ENCODE peak calls at places on chromosomes 13 and 19, in four cellular contexts. M is progenitor cell of endocrine pancreas, Y is colonic mucosa, I is heart left ventricle. X is an unnamed sample.
A peak's percentile ranks its signal among the peaks of the same experiment; 100 is the strongest.

GRCh38 chr13:107675847-107676550 is 539.3 kb downstream of the LIG4 start:
- DNase-seq in I (no peak), M (no peak), Y (no peak), X (no peak)

GRCh38 chr19:42309686-42310085 is 3.4 kb upstream of the TMEM145 start:
- DNase-seq in I (no peak), M (no peak), Y (no peak), X (no peak)

GRCh38 chr13:110126391-110126961 is 180.5 kb downstream of the COL4A1 start:
- DNase-seq in Y (no peak), I (peak; percentile 79), M (no peak), X (peak; percentile 97)

GRCh38 chr13:79662882-79663281 is 181.9 kb downstream of the NDFIP2 start:
- DNase-seq in I (no peak), Y (peak; percentile 21), M (no peak), X (no peak)

GRCh38 chr19:6211632-6212402 is 68.0 kb downstream of the MLLT1 start:
- DNase-seq in M (no peak), I (no peak), Y (no peak), X (no peak)

GRCh38 chr13:98349731-98350305 is 172.7 kb upstream of the RNF113B start:
- DNase-seq in Y (no peak), I (peak; percentile 11), M (no peak), X (no peak)

GRCh38 chr13:56335775-56336174 is 804.9 kb upstream of the PRR20A start:
- DNase-seq in M (no peak), I (no peak), Y (no peak), X (no peak)

GRCh38 chr13:77535448-77535847 is at the start of gene SCEL:
- DNase-seq in Y (no peak), I (no peak), M (no peak), X (no peak)

GRCh38 chr13:33932765-33933406 is 114.9 kb downstream of the RFC3 start:
- DNase-seq in M (no peak), Y (no peak), I (no peak), X (peak; percentile 41)

GRCh38 chr19:17329768-17330545 is 4.7 kb downstream of the ANO8 start:
- DNase-seq in I (no peak), M (no peak), Y (no peak), X (no peak)

GRCh38 chr13:26760835-26761582 is 423 bp upstream of the GPR12 start:
- DNase-seq in I (no peak), Y (no peak), M (no peak), X (no peak)

GRCh38 chr13:37226966-37227365 is 121.5 kb upstream of the CSNK1A1L start:
- DNase-seq in M (no peak), Y (no peak), I (no peak), X (peak; percentile 40)

GRCh38 chr19:33798701-33799111 is 2.0 kb downstream of the KCTD15 start:
- DNase-seq in I (no peak), Y (no peak), M (no peak), X (peak; percentile 41)

GRCh38 chr13:106649495-106649894 is 81.6 kb upstream of the ARGLU1 start:
- DNase-seq in Y (peak; percentile 78), I (no peak), M (no peak), X (peak; percentile 8)

GRCh38 chr13:93244918-93245280 is 18.3 kb downstream of the GPC6 start:
- DNase-seq in I (no peak), M (no peak), Y (no peak), X (peak; percentile 41)

GRCh38 chr13:76971215-76971614 is 20.7 kb upstream of the CLN5 start:
- DNase-seq in I (no peak), M (no peak), Y (no peak), X (no peak)

GRCh38 chr19:22814124-22814523 is 18.0 kb upstream of the ZNF723 start:
- DNase-seq in I (no peak), Y (no peak), M (no peak), X (no peak)

GRCh38 chr19:2867025-2867991 is at the start of gene ZNF556:
- DNase-seq in M (no peak), Y (no peak), I (no peak), X (no peak)

GRCh38 chr13:113741101-113741731 is 17.8 kb upstream of the TMEM255B start:
- DNase-seq in Y (no peak), I (no peak), M (no peak), X (peak; percentile 16)

GRCh38 chr19:47274891-47275865 is 493 bp downstream of the INAFM1 start:
- DNase-seq in I (no peak), M (no peak), Y (no peak), X (peak; percentile 34)

GRCh38 chr19:45771331-45771933 is 2.4 kb upstream of the SIX5 start:
- DNase-seq in Y (peak; percentile 35), M (no peak), I (no peak), X (no peak)

GRCh38 chr19:47122359-47123335 is 8.0 kb upstream of the SAE1 start:
- DNase-seq in I (no peak), M (no peak), Y (no peak), X (peak; percentile 71)

GRCh38 chr13:47803131-47803530 is 197.9 kb downstream of the SUCLA2 start:
- DNase-seq in Y (no peak), M (no peak), I (no peak), X (no peak)

GRCh38 chr19:4589579-4590410 is 30.3 kb upstream of the SEMA6B start:
- DNase-seq in M (no peak), Y (no peak), I (no peak), X (no peak)

GRCh38 chr13:75359266-75359665 is 122.7 kb downstream of the TBC1D4 start:
- DNase-seq in Y (no peak), I (no peak), M (no peak), X (peak; percentile 95)

GRCh38 chr13:50425772-50426171 is 410.5 kb downstream of the KCNRG start:
- DNase-seq in Y (no peak), M (no peak), I (no peak), X (no peak)

GRCh38 chr13:50424993-50425392 is 409.7 kb downstream of the KCNRG start:
- DNase-seq in Y (no peak), I (no peak), M (no peak), X (no peak)

GRCh38 chr13:50428183-50428877 is 413.1 kb downstream of the KCNRG start:
- DNase-seq in I (no peak), M (no peak), Y (no peak), X (no peak)

GRCh38 chr13:50422181-50423148 is 407.2 kb downstream of the KCNRG start:
- DNase-seq in Y (no peak), M (no peak), I (no peak), X (no peak)

GRCh38 chr13:50426932-50427331 is 411.7 kb downstream of the KCNRG start:
- DNase-seq in I (no peak), Y (no peak), M (no peak), X (no peak)
- TF ChIP-seq CTCF in I (no peak), Y (no peak), M (no peak), X (no peak)

DNA sequence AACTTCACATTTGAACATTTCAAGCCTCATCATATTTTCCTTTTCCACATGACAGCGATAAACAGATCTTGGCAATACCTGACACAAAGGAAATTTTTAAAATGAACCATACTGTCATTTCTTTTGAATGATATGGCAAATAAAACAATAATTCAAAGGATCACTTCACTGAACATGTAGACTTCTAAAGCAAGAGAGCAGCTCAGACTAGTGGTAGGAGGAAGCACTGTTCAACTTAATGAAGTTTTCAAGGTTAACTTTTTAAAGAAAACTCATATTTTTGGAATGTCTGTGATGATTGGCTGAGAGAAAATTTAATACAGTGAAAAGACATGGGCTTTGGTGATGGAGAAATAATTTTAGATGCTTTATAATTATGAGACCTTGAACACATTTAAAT is 198.0 kb downstream of the OXGR1 start:
- DNase-seq in M (no peak), Y (no peak), I (no peak), X (no peak)
- TF ChIP-seq CTCF in M (peak; percentile 16), Y (no peak), I (no peak), X (peak; percentile 27)

GRCh38 chr19:35154535-35155406 is at the start of gene FXYD5:
- DNase-seq in M (no peak), Y (peak; percentile 72), I (peak; percentile 76), X (peak; percentile 70)
- TF ChIP-seq CTCF in M (no peak), Y (no peak), I (no peak), X (no peak)

GRCh38 chr19:1648926-1649541 is 3.4 kb downstream of the TCF3 start:
- DNase-seq in M (no peak), I (no peak), Y (no peak), X (no peak)
- TF ChIP-seq CTCF in M (no peak), I (no peak), Y (no peak), X (no peak)

GRCh38 chr19:51777570-51778460 is 16.8 kb downstream of the FPR2 start:
- DNase-seq in I (peak; percentile 73), M (peak; percentile 37), Y (peak; percentile 47), X (peak; percentile 79)

GRCh38 chr19:51771369-51771768 is 10.4 kb downstream of the FPR2 start:
- DNase-seq in I (no peak), Y (no peak), M (no peak), X (no peak)

GRCh38 chr19:51772977-51773376 is 12.0 kb downstream of the FPR2 start:
- DNase-seq in I (no peak), Y (no peak), M (no peak), X (no peak)
- TF ChIP-seq CTCF in I (no peak), Y (no peak), M (no peak), X (no peak)

GRCh38 chr19:50328257-50329145 is 676 bp downstream of the KCNC3 start:
- DNase-seq in I (no peak), Y (no peak), M (no peak), X (no peak)
- TF ChIP-seq CTCF in I (no peak), Y (no peak), M (peak; percentile 28), X (peak; percentile 5)

GRCh38 chr19:49073514-49074378 is 1.2 kb upstream of the KCNA7 start:
- DNase-seq in M (no peak), Y (no peak), I (no peak), X (no peak)
- TF ChIP-seq CTCF in M (peak; percentile 22), Y (no peak), I (no peak), X (peak; percentile 30)

X was measured in astrocyte of the spinal cord.